ENCODE peak calls at places on chromosomes 5 and 9, in eight cellular contexts. K is EL, C is activated gamma-delta T cell treated with Interleukin-2 at 50 U/mL for 16 hours, J is HEK293T, O is NCI-H1417, E is iris pigment epithelial cell, Z is D721Med, R is cardiac muscle cell. Y is an unnamed sample.

GRCh38 chr9:132823370-132824144 is 54.5 kb downstream of the AK8 start:
- DNase-seq in R (no peak), J (no peak), Z (no peak), O (no peak), K (no peak), E (no peak), C (no peak), Y (no peak)

GRCh38 chr5:160315968-160316367 is 3.6 kb upstream of the CCNJL start:
- DNase-seq in Z (no peak), K (peak), O (no peak), J (no peak), C (no peak), E (peak), R (peak), Y (no peak)

GRCh38 chr9:131037336-131038255 is 28.6 kb downstream of the LAMC3 start:
- DNase-seq in O (no peak), J (no peak), E (no peak), K (no peak), Z (no peak), C (no peak), R (peak), Y (no peak)

GRCh38 chr9:26939934-26940711 is 6.9 kb downstream of the PLAA start:
- DNase-seq in C (no peak), Z (no peak), R (no peak), E (no peak), K (no peak), J (no peak), O (no peak), Y (no peak)

GRCh38 chr9:8863886-8864881 is 1064.6 kb upstream of the DMAC1 start:
- DNase-seq in K (no peak), Z (no peak), E (peak), C (no peak), R (peak), J (no peak), O (no peak), Y (no peak)

GRCh38 chr9:127854169-127854833 is at the start of gene ENG:
- DNase-seq in J (no peak), Z (no peak), O (no peak), R (peak), K (peak), C (no peak), E (peak), Y (no peak)

GRCh38 chr5:15501057-15501791 is 1.2 kb downstream of the FBXL7 start:
- DNase-seq in O (no peak), Z (no peak), E (peak), J (peak), R (peak), C (no peak), K (peak), Y (no peak)

GRCh38 chr9:35521708-35522107 is 31.8 kb downstream of the RUSC2 start:
- DNase-seq in C (no peak), Z (no peak), R (peak), J (no peak), E (peak), O (no peak), K (peak), Y (no peak)

GRCh38 chr5:42840279-42840678 is 28.6 kb upstream of the SELENOP start:
- DNase-seq in C (no peak), O (no peak), E (peak), Z (no peak), J (no peak), R (peak), K (peak), Y (no peak)

GRCh38 chr5:38509185-38509584 is 47.3 kb downstream of the LIFR start:
- DNase-seq in O (no peak), C (no peak), K (peak), J (no peak), Z (no peak), R (peak), E (peak), Y (no peak)

GRCh38 chr9:121285835-121286687 is 18.1 kb downstream of the GSN start:
- DNase-seq in C (no peak), J (no peak), O (no peak), R (peak), E (peak), K (peak), Z (no peak), Y (no peak)